ENCODE peak calls at places on chromosome 9, in ten cellular contexts. One of them, this sample, is unnamed.

GRCh38 chr9:95710449-95710848 is 165.0 kb upstream of the ERCC6L2 start:
- DNase-seq in tibial artery: no peak
- DNase-seq in H54: no peak
- DNase-seq in hypothalamus: no peak
- DNase-seq in SJSA1: no peak
- DNase-seq in stimulated activated CD4-positive, alpha-beta T cell treated with anti-CD3 and anti-CD28 coated beads, Interleukin-1b, Interleukin-23, amount 100 ng/mL, for 48 hours: no peak
- DNase-seq in neural progenitor cell: no peak
- DNase-seq in CD8-positive, alpha-beta T cell: no peak
- DNase-seq in activated T-cell treated with anti-CD3 and anti-CD28 coated beads, Interleukin-2, amount 50 U/mL, for 4 hours: no peak
- DNase-seq in nephron progenitor cell: no peak
- DNase-seq in this sample: no peak

GRCh38 chr9:135602789-135603481 is 36.4 kb downstream of the GLT6D1 start:
- DNase-seq in tibial artery: peak
- DNase-seq in nephron progenitor cell: peak
- DNase-seq in neural progenitor cell: peak
- DNase-seq in H54: peak
- DNase-seq in stimulated activated CD4-positive, alpha-beta T cell treated with anti-CD3 and anti-CD28 coated beads, Interleukin-1b, Interleukin-23, amount 100 ng/mL, for 48 hours: peak
- DNase-seq in SJSA1: peak
- DNase-seq in hypothalamus: peak
- DNase-seq in activated T-cell treated with anti-CD3 and anti-CD28 coated beads, Interleukin-2, amount 50 U/mL, for 4 hours: peak
- DNase-seq in CD8-positive, alpha-beta T cell: peak
- DNase-seq in this sample: peak

GRCh38 chr9:129938291-129938979 is 103.2 kb downstream of the USP20 start:
- DNase-seq in H54: no peak
- DNase-seq in hypothalamus: no peak
- DNase-seq in SJSA1: no peak
- DNase-seq in tibial artery: no peak
- DNase-seq in activated T-cell treated with anti-CD3 and anti-CD28 coated beads, Interleukin-2, amount 50 U/mL, for 4 hours: no peak
- DNase-seq in stimulated activated CD4-positive, alpha-beta T cell treated with anti-CD3 and anti-CD28 coated beads, Interleukin-1b, Interleukin-23, amount 100 ng/mL, for 48 hours: no peak
- DNase-seq in CD8-positive, alpha-beta T cell: no peak
- DNase-seq in neural progenitor cell: no peak
- DNase-seq in nephron progenitor cell: no peak
- DNase-seq in this sample: no peak

GRCh38 chr9:91486699-91487497 is 63.3 kb upstream of the NFIL3 start:
- DNase-seq in tibial artery: no peak
- DNase-seq in hypothalamus: no peak
- DNase-seq in neural progenitor cell: no peak
- DNase-seq in activated T-cell treated with anti-CD3 and anti-CD28 coated beads, Interleukin-2, amount 50 U/mL, for 4 hours: no peak
- DNase-seq in nephron progenitor cell: no peak
- DNase-seq in stimulated activated CD4-positive, alpha-beta T cell treated with anti-CD3 and anti-CD28 coated beads, Interleukin-1b, Interleukin-23, amount 100 ng/mL, for 48 hours: no peak
- DNase-seq in CD8-positive, alpha-beta T cell: no peak
- DNase-seq in H54: no peak
- DNase-seq in SJSA1: no peak
- DNase-seq in this sample: no peak

GRCh38 chr9:18314321-18314720 is 159.6 kb upstream of the ADAMTSL1 start:
- DNase-seq in tibial artery: no peak
- DNase-seq in stimulated activated CD4-positive, alpha-beta T cell treated with anti-CD3 and anti-CD28 coated beads, Interleukin-1b, Interleukin-23, amount 100 ng/mL, for 48 hours: no peak
- DNase-seq in activated T-cell treated with anti-CD3 and anti-CD28 coated beads, Interleukin-2, amount 50 U/mL, for 4 hours: no peak
- DNase-seq in H54: no peak
- DNase-seq in hypothalamus: no peak
- DNase-seq in nephron progenitor cell: no peak
- DNase-seq in CD8-positive, alpha-beta T cell: no peak
- DNase-seq in neural progenitor cell: no peak
- DNase-seq in SJSA1: no peak
- DNase-seq in this sample: no peak

GRCh38 chr9:35516481-35516880 is 26.6 kb downstream of the RUSC2 start:
- DNase-seq in SJSA1: peak
- DNase-seq in H54: no peak
- DNase-seq in CD8-positive, alpha-beta T cell: no peak
- DNase-seq in hypothalamus: no peak
- DNase-seq in activated T-cell treated with anti-CD3 and anti-CD28 coated beads, Interleukin-2, amount 50 U/mL, for 4 hours: no peak
- DNase-seq in nephron progenitor cell: no peak
- DNase-seq in tibial artery: no peak
- DNase-seq in neural progenitor cell: peak
- DNase-seq in stimulated activated CD4-positive, alpha-beta T cell treated with anti-CD3 and anti-CD28 coated beads, Interleukin-1b, Interleukin-23, amount 100 ng/mL, for 48 hours: no peak
- DNase-seq in this sample: no peak

GRCh38 chr9:85420750-85421149 is 321.0 kb downstream of the AGTPBP1 start:
- DNase-seq in stimulated activated CD4-positive, alpha-beta T cell treated with anti-CD3 and anti-CD28 coated beads, Interleukin-1b, Interleukin-23, amount 100 ng/mL, for 48 hours: no peak
- DNase-seq in nephron progenitor cell: peak
- DNase-seq in SJSA1: no peak
- DNase-seq in CD8-positive, alpha-beta T cell: no peak
- DNase-seq in hypothalamus: no peak
- DNase-seq in neural progenitor cell: peak
- DNase-seq in activated T-cell treated with anti-CD3 and anti-CD28 coated beads, Interleukin-2, amount 50 U/mL, for 4 hours: no peak
- DNase-seq in H54: no peak
- DNase-seq in tibial artery: no peak
- DNase-seq in this sample: no peak

GRCh38 chr9:130858734-130859705 is 24.0 kb downstream of the ABL1 start:
- DNase-seq in activated T-cell treated with anti-CD3 and anti-CD28 coated beads, Interleukin-2, amount 50 U/mL, for 4 hours: no peak
- DNase-seq in SJSA1: no peak
- DNase-seq in H54: no peak
- DNase-seq in CD8-positive, alpha-beta T cell: no peak
- DNase-seq in tibial artery: no peak
- DNase-seq in nephron progenitor cell: no peak
- DNase-seq in neural progenitor cell: no peak
- DNase-seq in stimulated activated CD4-positive, alpha-beta T cell treated with anti-CD3 and anti-CD28 coated beads, Interleukin-1b, Interleukin-23, amount 100 ng/mL, for 48 hours: no peak
- DNase-seq in hypothalamus: no peak
- DNase-seq in this sample: no peak

GRCh38 chr9:3760031-3760430 is 234.2 kb upstream of the RFX3 start:
- DNase-seq in nephron progenitor cell: peak
- DNase-seq in hypothalamus: no peak
- DNase-seq in SJSA1: no peak
- DNase-seq in stimulated activated CD4-positive, alpha-beta T cell treated with anti-CD3 and anti-CD28 coated beads, Interleukin-1b, Interleukin-23, amount 100 ng/mL, for 48 hours: no peak
- DNase-seq in H54: no peak
- DNase-seq in CD8-positive, alpha-beta T cell: no peak
- DNase-seq in activated T-cell treated with anti-CD3 and anti-CD28 coated beads, Interleukin-2, amount 50 U/mL, for 4 hours: no peak
- DNase-seq in neural progenitor cell: peak
- DNase-seq in tibial artery: no peak
- DNase-seq in this sample: no peak

GRCh38 chr9:98821831-98822230 is 14.4 kb downstream of the GALNT12 start:
- DNase-seq in hypothalamus: no peak
- DNase-seq in CD8-positive, alpha-beta T cell: no peak
- DNase-seq in nephron progenitor cell: no peak
- DNase-seq in activated T-cell treated with anti-CD3 and anti-CD28 coated beads, Interleukin-2, amount 50 U/mL, for 4 hours: no peak
- DNase-seq in H54: no peak
- DNase-seq in neural progenitor cell: no peak
- DNase-seq in stimulated activated CD4-positive, alpha-beta T cell treated with anti-CD3 and anti-CD28 coated beads, Interleukin-1b, Interleukin-23, amount 100 ng/mL, for 48 hours: no peak
- DNase-seq in tibial artery: no peak
- DNase-seq in SJSA1: no peak
- DNase-seq in this sample: no peak

GRCh38 chr9:92986175-92987110 is 39.1 kb downstream of the FGD3 start:
- DNase-seq in stimulated activated CD4-positive, alpha-beta T cell treated with anti-CD3 and anti-CD28 coated beads, Interleukin-1b, Interleukin-23, amount 100 ng/mL, for 48 hours: peak
- DNase-seq in activated T-cell treated with anti-CD3 and anti-CD28 coated beads, Interleukin-2, amount 50 U/mL, for 4 hours: peak
- DNase-seq in neural progenitor cell: no peak
- DNase-seq in tibial artery: no peak
- DNase-seq in H54: no peak
- DNase-seq in CD8-positive, alpha-beta T cell: no peak
- DNase-seq in hypothalamus: peak
- DNase-seq in SJSA1: no peak
- DNase-seq in nephron progenitor cell: no peak
- DNase-seq in this sample: no peak

GRCh38 chr9:78985084-78985738 is 586.6 kb upstream of the TLE4 start:
- DNase-seq in nephron progenitor cell: no peak
- DNase-seq in CD8-positive, alpha-beta T cell: no peak
- DNase-seq in neural progenitor cell: no peak
- DNase-seq in H54: no peak
- DNase-seq in hypothalamus: no peak
- DNase-seq in SJSA1: no peak
- DNase-seq in stimulated activated CD4-positive, alpha-beta T cell treated with anti-CD3 and anti-CD28 coated beads, Interleukin-1b, Interleukin-23, amount 100 ng/mL, for 48 hours: no peak
- DNase-seq in tibial artery: no peak
- DNase-seq in activated T-cell treated with anti-CD3 and anti-CD28 coated beads, Interleukin-2, amount 50 U/mL, for 4 hours: no peak
- DNase-seq in this sample: no peak

GRCh38 chr9:120362446-120362845 is 217.5 kb downstream of the CDK5RAP2 start:
- DNase-seq in activated T-cell treated with anti-CD3 and anti-CD28 coated beads, Interleukin-2, amount 50 U/mL, for 4 hours: no peak
- DNase-seq in SJSA1: no peak
- DNase-seq in hypothalamus: no peak
- DNase-seq in CD8-positive, alpha-beta T cell: no peak
- DNase-seq in H54: no peak
- DNase-seq in stimulated activated CD4-positive, alpha-beta T cell treated with anti-CD3 and anti-CD28 coated beads, Interleukin-1b, Interleukin-23, amount 100 ng/mL, for 48 hours: no peak
- DNase-seq in nephron progenitor cell: no peak
- DNase-seq in neural progenitor cell: no peak
- DNase-seq in tibial artery: peak
- DNase-seq in this sample: no peak

GRCh38 chr9:128683340-128684064 is 5.5 kb upstream of the SET start:
- DNase-seq in CD8-positive, alpha-beta T cell: no peak
- DNase-seq in H54: peak
- DNase-seq in neural progenitor cell: peak
- DNase-seq in stimulated activated CD4-positive, alpha-beta T cell treated with anti-CD3 and anti-CD28 coated beads, Interleukin-1b, Interleukin-23, amount 100 ng/mL, for 48 hours: peak
- DNase-seq in nephron progenitor cell: peak
- DNase-seq in hypothalamus: no peak
- DNase-seq in activated T-cell treated with anti-CD3 and anti-CD28 coated beads, Interleukin-2, amount 50 U/mL, for 4 hours: no peak
- DNase-seq in SJSA1: no peak
- DNase-seq in tibial artery: no peak
- DNase-seq in this sample: no peak

GRCh38 chr9:138014570-138014958 is 137.0 kb downstream of the CACNA1B start:
- DNase-seq in neural progenitor cell: no peak
- DNase-seq in tibial artery: peak
- DNase-seq in activated T-cell treated with anti-CD3 and anti-CD28 coated beads, Interleukin-2, amount 50 U/mL, for 4 hours: no peak
- DNase-seq in stimulated activated CD4-positive, alpha-beta T cell treated with anti-CD3 and anti-CD28 coated beads, Interleukin-1b, Interleukin-23, amount 100 ng/mL, for 48 hours: no peak
- DNase-seq in SJSA1: no peak
- DNase-seq in H54: no peak
- DNase-seq in hypothalamus: no peak
- DNase-seq in nephron progenitor cell: no peak
- DNase-seq in CD8-positive, alpha-beta T cell: no peak
- DNase-seq in this sample: no peak

GRCh38 chr9:117744856-117745389 is 40.7 kb downstream of the TLR4 start:
- DNase-seq in activated T-cell treated with anti-CD3 and anti-CD28 coated beads, Interleukin-2, amount 50 U/mL, for 4 hours: no peak
- DNase-seq in neural progenitor cell: peak
- DNase-seq in SJSA1: no peak
- DNase-seq in stimulated activated CD4-positive, alpha-beta T cell treated with anti-CD3 and anti-CD28 coated beads, Interleukin-1b, Interleukin-23, amount 100 ng/mL, for 48 hours: no peak
- DNase-seq in hypothalamus: peak
- DNase-seq in nephron progenitor cell: no peak
- DNase-seq in H54: no peak
- DNase-seq in CD8-positive, alpha-beta T cell: no peak
- DNase-seq in tibial artery: no peak
- DNase-seq in this sample: no peak

GRCh38 chr9:133656211-133657119 is 20.3 kb downstream of the DBH start:
- DNase-seq in H54: no peak
- DNase-seq in activated T-cell treated with anti-CD3 and anti-CD28 coated beads, Interleukin-2, amount 50 U/mL, for 4 hours: peak
- DNase-seq in stimulated activated CD4-positive, alpha-beta T cell treated with anti-CD3 and anti-CD28 coated beads, Interleukin-1b, Interleukin-23, amount 100 ng/mL, for 48 hours: peak
- DNase-seq in nephron progenitor cell: no peak
- DNase-seq in neural progenitor cell: no peak
- DNase-seq in SJSA1: no peak
- DNase-seq in tibial artery: no peak
- DNase-seq in CD8-positive, alpha-beta T cell: peak
- DNase-seq in hypothalamus: no peak
- DNase-seq in this sample: no peak

GRCh38 chr9:108511200-108511756 is 344.5 kb downstream of the ACTL7B start:
- DNase-seq in stimulated activated CD4-positive, alpha-beta T cell treated with anti-CD3 and anti-CD28 coated beads, Interleukin-1b, Interleukin-23, amount 100 ng/mL, for 48 hours: no peak
- DNase-seq in H54: no peak
- DNase-seq in nephron progenitor cell: no peak
- DNase-seq in CD8-positive, alpha-beta T cell: no peak
- DNase-seq in activated T-cell treated with anti-CD3 and anti-CD28 coated beads, Interleukin-2, amount 50 U/mL, for 4 hours: no peak
- DNase-seq in SJSA1: no peak
- DNase-seq in neural progenitor cell: no peak
- DNase-seq in tibial artery: no peak
- DNase-seq in hypothalamus: no peak
- DNase-seq in this sample: no peak

GRCh38 chr9:94950733-94951590 is 224.5 kb downstream of the AOPEP start:
- DNase-seq in SJSA1: no peak
- DNase-seq in nephron progenitor cell: no peak
- DNase-seq in stimulated activated CD4-positive, alpha-beta T cell treated with anti-CD3 and anti-CD28 coated beads, Interleukin-1b, Interleukin-23, amount 100 ng/mL, for 48 hours: no peak
- DNase-seq in CD8-positive, alpha-beta T cell: no peak
- DNase-seq in neural progenitor cell: no peak
- DNase-seq in activated T-cell treated with anti-CD3 and anti-CD28 coated beads, Interleukin-2, amount 50 U/mL, for 4 hours: no peak
- DNase-seq in H54: no peak
- DNase-seq in hypothalamus: no peak
- DNase-seq in tibial artery: no peak
- DNase-seq in this sample: no peak

GRCh38 chr9:134712922-134713321 is 71.3 kb downstream of the COL5A1 start:
- DNase-seq in stimulated activated CD4-positive, alpha-beta T cell treated with anti-CD3 and anti-CD28 coated beads, Interleukin-1b, Interleukin-23, amount 100 ng/mL, for 48 hours: no peak
- DNase-seq in neural progenitor cell: no peak
- DNase-seq in hypothalamus: no peak
- DNase-seq in activated T-cell treated with anti-CD3 and anti-CD28 coated beads, Interleukin-2, amount 50 U/mL, for 4 hours: no peak
- DNase-seq in tibial artery: no peak
- DNase-seq in CD8-positive, alpha-beta T cell: no peak
- DNase-seq in H54: no peak
- DNase-seq in SJSA1: no peak
- DNase-seq in nephron progenitor cell: no peak
- DNase-seq in this sample: no peak

GRCh38 chr9:72476617-72477375 is 44.6 kb upstream of the TMC1 start:
- DNase-seq in stimulated activated CD4-positive, alpha-beta T cell treated with anti-CD3 and anti-CD28 coated beads, Interleukin-1b, Interleukin-23, amount 100 ng/mL, for 48 hours: peak
- DNase-seq in neural progenitor cell: no peak
- DNase-seq in CD8-positive, alpha-beta T cell: peak
- DNase-seq in hypothalamus: no peak
- DNase-seq in nephron progenitor cell: no peak
- DNase-seq in activated T-cell treated with anti-CD3 and anti-CD28 coated beads, Interleukin-2, amount 50 U/mL, for 4 hours: peak
- DNase-seq in tibial artery: no peak
- DNase-seq in H54: peak
- DNase-seq in SJSA1: no peak
- DNase-seq in this sample: peak

GRCh38 chr9:108012886-108013665 is 523.5 kb upstream of the KLF4 start:
- DNase-seq in SJSA1: no peak
- DNase-seq in tibial artery: no peak
- DNase-seq in stimulated activated CD4-positive, alpha-beta T cell treated with anti-CD3 and anti-CD28 coated beads, Interleukin-1b, Interleukin-23, amount 100 ng/mL, for 48 hours: no peak
- DNase-seq in nephron progenitor cell: no peak
- DNase-seq in neural progenitor cell: no peak
- DNase-seq in hypothalamus: no peak
- DNase-seq in H54: no peak
- DNase-seq in CD8-positive, alpha-beta T cell: no peak
- DNase-seq in activated T-cell treated with anti-CD3 and anti-CD28 coated beads, Interleukin-2, amount 50 U/mL, for 4 hours: no peak
- DNase-seq in this sample: no peak

GRCh38 chr9:137023583-137023991 is 4.5 kb downstream of the ABCA2 start:
- DNase-seq in hypothalamus: peak
- DNase-seq in tibial artery: no peak
- DNase-seq in stimulated activated CD4-positive, alpha-beta T cell treated with anti-CD3 and anti-CD28 coated beads, Interleukin-1b, Interleukin-23, amount 100 ng/mL, for 48 hours: no peak
- DNase-seq in neural progenitor cell: no peak
- DNase-seq in nephron progenitor cell: no peak
- DNase-seq in H54: no peak
- DNase-seq in SJSA1: no peak
- DNase-seq in activated T-cell treated with anti-CD3 and anti-CD28 coated beads, Interleukin-2, amount 50 U/mL, for 4 hours: no peak
- DNase-seq in CD8-positive, alpha-beta T cell: no peak
- DNase-seq in this sample: no peak

GRCh38 chr9:90921104-90921503 is 119.5 kb downstream of the SYK start:
- DNase-seq in H54: no peak
- DNase-seq in hypothalamus: peak
- DNase-seq in stimulated activated CD4-positive, alpha-beta T cell treated with anti-CD3 and anti-CD28 coated beads, Interleukin-1b, Interleukin-23, amount 100 ng/mL, for 48 hours: no peak
- DNase-seq in nephron progenitor cell: no peak
- DNase-seq in SJSA1: no peak
- DNase-seq in neural progenitor cell: no peak
- DNase-seq in activated T-cell treated with anti-CD3 and anti-CD28 coated beads, Interleukin-2, amount 50 U/mL, for 4 hours: no peak
- DNase-seq in CD8-positive, alpha-beta T cell: no peak
- DNase-seq in tibial artery: peak
- DNase-seq in this sample: no peak

GRCh38 chr9:4144869-4145268 is 155.0 kb downstream of the GLIS3 start:
- DNase-seq in tibial artery: no peak
- DNase-seq in H54: no peak
- DNase-seq in CD8-positive, alpha-beta T cell: no peak
- DNase-seq in hypothalamus: no peak
- DNase-seq in nephron progenitor cell: no peak
- DNase-seq in neural progenitor cell: no peak
- DNase-seq in stimulated activated CD4-positive, alpha-beta T cell treated with anti-CD3 and anti-CD28 coated beads, Interleukin-1b, Interleukin-23, amount 100 ng/mL, for 48 hours: no peak
- DNase-seq in activated T-cell treated with anti-CD3 and anti-CD28 coated beads, Interleukin-2, amount 50 U/mL, for 4 hours: no peak
- DNase-seq in SJSA1: no peak
- DNase-seq in this sample: no peak

GRCh38 chr9:31347082-31347617 is 1037.3 kb upstream of the ACO1 start:
- DNase-seq in neural progenitor cell: no peak
- DNase-seq in activated T-cell treated with anti-CD3 and anti-CD28 coated beads, Interleukin-2, amount 50 U/mL, for 4 hours: no peak
- DNase-seq in hypothalamus: no peak
- DNase-seq in tibial artery: no peak
- DNase-seq in SJSA1: no peak
- DNase-seq in stimulated activated CD4-positive, alpha-beta T cell treated with anti-CD3 and anti-CD28 coated beads, Interleukin-1b, Interleukin-23, amount 100 ng/mL, for 48 hours: no peak
- DNase-seq in H54: no peak
- DNase-seq in nephron progenitor cell: no peak
- DNase-seq in CD8-positive, alpha-beta T cell: no peak
- DNase-seq in this sample: no peak

GRCh38 chr9:131524578-131525315 is 6.3 kb downstream of the UCK1 start:
- DNase-seq in activated T-cell treated with anti-CD3 and anti-CD28 coated beads, Interleukin-2, amount 50 U/mL, for 4 hours: no peak
- DNase-seq in nephron progenitor cell: no peak
- DNase-seq in tibial artery: no peak
- DNase-seq in SJSA1: no peak
- DNase-seq in CD8-positive, alpha-beta T cell: no peak
- DNase-seq in hypothalamus: no peak
- DNase-seq in neural progenitor cell: no peak
- DNase-seq in stimulated activated CD4-positive, alpha-beta T cell treated with anti-CD3 and anti-CD28 coated beads, Interleukin-1b, Interleukin-23, amount 100 ng/mL, for 48 hours: no peak
- DNase-seq in H54: no peak
- DNase-seq in this sample: no peak

GRCh38 chr9:88959727-88960469 is 31.4 kb upstream of the S1PR3 start:
- DNase-seq in hypothalamus: no peak
- DNase-seq in SJSA1: no peak
- DNase-seq in neural progenitor cell: no peak
- DNase-seq in activated T-cell treated with anti-CD3 and anti-CD28 coated beads, Interleukin-2, amount 50 U/mL, for 4 hours: no peak
- DNase-seq in tibial artery: no peak
- DNase-seq in nephron progenitor cell: no peak
- DNase-seq in H54: no peak
- DNase-seq in CD8-positive, alpha-beta T cell: no peak
- DNase-seq in stimulated activated CD4-positive, alpha-beta T cell treated with anti-CD3 and anti-CD28 coated beads, Interleukin-1b, Interleukin-23, amount 100 ng/mL, for 48 hours: no peak
- DNase-seq in this sample: no peak

This sample was measured in T1000.